ENCODE peak calls at places on chromosomes 4 and X, in seven cellular contexts. I, J, B, H, S, T and L are unnamed samples.

GRCh38 chr4:156291317-156291716 is 337.7 kb upstream of the CTSO start:
- DNase-seq in J (no peak), B (no peak), H (no peak), S (peak), T (peak), I (no peak), L (no peak)

GRCh38 chr4:37623125-37623524 is 63.1 kb downstream of the RELL1 start:
- DNase-seq in H (no peak), B (no peak), J (no peak), S (peak), I (no peak), T (peak), L (no peak)

GRCh38 chr4:156390599-156391296 is 437.1 kb upstream of the CTSO start:
- DNase-seq in J (no peak), H (no peak), I (no peak), B (no peak), T (peak), S (peak), L (no peak)

GRCh38 chr4:41787931-41788330 is 39.4 kb upstream of the PHOX2B start:
- DNase-seq in S (no peak), B (no peak), I (no peak), T (no peak), H (no peak), J (no peak), L (no peak)

GRCh38 chrX:153646620-153647373 is at the start of gene DUSP9:
- DNase-seq in H (no peak), T (peak), B (no peak), I (no peak), J (no peak), S (no peak), L (no peak)

GRCh38 chr4:73860175-73860574 is 7.1 kb downstream of the PF4V1 start:
- DNase-seq in S (no peak), T (no peak), J (no peak), B (no peak), H (no peak), I (no peak), L (no peak)

GRCh38 chrX:10356979-10357378 is 200.2 kb downstream of the CLCN4 start:
- DNase-seq in I (no peak), S (peak), H (no peak), T (peak), J (no peak), B (no peak), L (no peak)

GRCh38 chrX:17020371-17020770 is 73.9 kb downstream of the REPS2 start:
- DNase-seq in T (peak), B (no peak), S (no peak), J (no peak), I (no peak), H (no peak), L (no peak)

GRCh38 chrX:65093658-65094057 is 117.4 kb upstream of the ZC4H2 start:
- DNase-seq in B (no peak), H (no peak), I (no peak), T (no peak), J (no peak), S (no peak), L (no peak)

GRCh38 chrX:10447577-10448214 is 172.7 kb downstream of the MID1 start:
- DNase-seq in B (no peak), T (no peak), H (no peak), I (no peak), S (peak), J (no peak), L (no peak)